ENCODE peak calls at places on chromosomes 7 and 10, in eight cellular contexts. Y is PC-3; X is CD8-positive, alpha-beta T cell; T is CD8-positive, alpha-beta memory T cell; J is left ventricle myocardium inferior; P is IMR-90; R is dorsolateral prefrontal cortex; W is transverse colon. U is an unnamed sample. For H3K27me3, the result is how much of the 10 kb centered on the place peaks cover.

GRCh38 chr10:75367098-75367497 is 34.5 kb downstream of the ZNF503 start:
- DNase-seq in Y (no peak), X (no peak), T (no peak), J (no peak), P (no peak), R (no peak), W (no peak), U (no peak)

GRCh38 chr7:2032030-2032875 is 200.5 kb downstream of the MAD1L1 start:
- DNase-seq in Y (no peak), X (no peak), T (no peak), J (peak), P (peak), R (no peak), W (no peak), U (no peak)

GRCh38 chr7:97421307-97421905 is 303.9 kb downstream of the SDHAF3 start:
- DNase-seq in Y (no peak), X (no peak), T (no peak), J (no peak), P (no peak), R (no peak), W (no peak), U (no peak)

GRCh38 chr7:54961391-54961790 is 57.4 kb upstream of the EGFR start:
- DNase-seq in Y (peak), X (no peak), T (no peak), J (no peak), P (no peak), R (no peak), W (no peak), U (no peak)

GRCh38 chr7:77797734-77798393 is 370 bp downstream of the TMEM60 start:
- DNase-seq in Y (peak), X (no peak), T (no peak), J (peak), P (peak), R (peak), W (peak), U (no peak)

GRCh38 chr7:28708033-28708451 is 250.1 kb downstream of the TRIL start:
- DNase-seq in Y (no peak), X (no peak), T (no peak), J (no peak), P (peak), R (no peak), W (no peak), U (no peak)

GRCh38 chr7:117582219-117582704 is 102.4 kb downstream of the CFTR start:
- DNase-seq in Y (peak), X (no peak), T (no peak), J (peak), P (peak), R (no peak), W (no peak), U (no peak)

GRCh38 chr7:116560021-116560970 is 35.5 kb downstream of the CAV1 start:
- DNase-seq in Y (peak), X (no peak), T (no peak), J (peak), P (no peak), R (no peak), W (no peak), U (no peak)

GRCh38 chr10:131494451-131494850 is 182.9 kb upstream of the TCERG1L start:
- DNase-seq in Y (no peak), X (no peak), T (no peak), J (no peak), P (no peak), R (no peak), W (no peak), U (no peak)

GRCh38 chr7:45687721-45688120 is 113.6 kb downstream of the ADCY1 start:
- DNase-seq in Y (no peak), X (no peak), T (no peak), J (no peak), P (no peak), R (no peak), W (no peak), U (no peak)

GRCh38 chr10:3106908-3107425 is 39.6 kb downstream of the PFKP start:
- DNase-seq in Y (no peak), X (no peak), T (no peak), J (no peak), P (no peak), R (no peak), W (no peak), U (no peak)

GRCh38 chr10:12212454-12212853 is 16.5 kb downstream of the CDC123 start:
- DNase-seq in Y (no peak), X (no peak), T (no peak), J (no peak), P (no peak), R (no peak), W (no peak), U (no peak)

GRCh38 chr7:149199234-149199990 is 4.1 kb downstream of the ZNF282 start:
- DNase-seq in Y (peak), X (no peak), T (no peak), J (no peak), P (peak), R (no peak), W (no peak), U (no peak)

GRCh38 chr7:157278167-157278790 is 58.5 kb upstream of the DNAJB6 start:
- DNase-seq in Y (no peak), X (no peak), T (no peak), J (no peak), P (no peak), R (no peak), W (no peak), U (no peak)

GRCh38 chr7:88095-88926 is 104.1 kb upstream of the FAM20C start:
- DNase-seq in Y (no peak), X (no peak), T (no peak), J (no peak), P (no peak), R (no peak), W (no peak), U (no peak)

GRCh38 chr7:68147621-68148238 is 1151.1 kb downstream of the TYW1 start:
- DNase-seq in Y (no peak), X (no peak), T (no peak), J (no peak), P (no peak), R (no peak), W (no peak), U (no peak)

GRCh38 chr7:35494407-35494806 is 200.5 kb downstream of the HERPUD2 start:
- DNase-seq in Y (no peak), X (no peak), T (no peak), J (no peak), P (no peak), R (no peak), W (no peak), U (no peak)

GRCh38 chr7:46168671-46169383 is 247.8 kb upstream of the IGFBP3 start:
- DNase-seq in Y (no peak), X (no peak), T (no peak), J (no peak), P (peak), R (no peak), W (no peak), U (no peak)

GRCh38 chr10:48461623-48462481 is 143.0 kb downstream of the ARHGAP22 start:
- DNase-seq in Y (no peak), X (no peak), T (no peak), J (no peak), P (no peak), R (peak), W (no peak), U (no peak)

GRCh38 chr7:34143397-34143796 is 238.1 kb downstream of the BMPER start:
- DNase-seq in Y (no peak), X (no peak), T (no peak), J (no peak), P (peak), R (no peak), W (no peak), U (no peak)

GRCh38 chr7:132368246-132368900 is 207.9 kb downstream of the PLXNA4 start:
- DNase-seq in Y (no peak), X (no peak), T (no peak), J (no peak), P (no peak), R (no peak), W (peak), U (no peak)

GRCh38 chr7:127114739-127115265 is 137.9 kb downstream of the GRM8 start:
- DNase-seq in Y (no peak), X (no peak), T (no peak), J (no peak), P (no peak), R (no peak), W (no peak), U (no peak)

GRCh38 chr10:30384791-30385201 is 35.7 kb upstream of the MTPAP start:
- DNase-seq in Y (peak), X (no peak), T (no peak), J (no peak), P (peak), R (no peak), W (no peak), U (no peak)

GRCh38 chr10:93445097-93445960 is 36.8 kb downstream of the MYOF start:
- DNase-seq in Y (peak), X (no peak), T (no peak), J (peak), P (peak), R (peak), W (peak), U (no peak)

DNA sequence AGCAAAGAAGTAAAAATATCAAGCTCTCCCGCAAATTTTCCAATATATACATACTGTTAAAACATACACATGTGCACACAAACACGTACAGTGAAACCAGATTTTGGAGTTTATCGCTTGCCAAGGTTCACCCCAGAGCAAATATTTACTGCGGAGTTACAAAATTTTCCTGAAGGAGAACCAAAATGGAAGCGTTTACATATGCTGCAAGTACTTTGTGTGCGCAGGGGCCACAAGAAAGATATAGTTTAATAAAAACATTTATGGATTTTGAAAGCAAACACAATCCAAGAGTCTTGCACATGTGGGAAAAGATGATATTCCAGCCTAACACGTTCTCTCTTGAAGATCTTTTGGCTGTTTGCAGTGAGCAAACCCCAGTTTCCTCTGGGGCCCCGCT is 301.3 kb upstream of the NFE2L3 start:
- DNase-seq in Y (no peak), X (no peak), T (no peak), J (no peak), P (no peak), R (no peak), W (no peak), U (no peak)
- H3K27ac ChIP-seq in Y (no peak), X (no peak), T (no peak), J (peak), P (peak), R (no peak), W (peak), U (no peak)

GRCh38 chr10:80893256-80893655 is 355.6 kb downstream of the SH2D4B start:
- DNase-seq in Y (no peak), X (no peak), T (no peak), J (no peak), P (no peak), R (no peak), W (no peak), U (no peak)

GRCh38 chr10:80896959-80897358 is 359.3 kb downstream of the SH2D4B start:
- DNase-seq in Y (no peak), X (no peak), T (no peak), J (no peak), P (no peak), R (no peak), W (no peak), U (no peak)

GRCh38 chr10:80894797-80895467 is 357.2 kb downstream of the SH2D4B start:
- DNase-seq in Y (no peak), X (no peak), T (no peak), J (no peak), P (no peak), R (no peak), W (no peak), U (no peak)

GRCh38 chr10:80894339-80894791 is 356.7 kb downstream of the SH2D4B start:
- DNase-seq in Y (no peak), X (no peak), T (no peak), J (no peak), P (no peak), R (no peak), W (no peak), U (no peak)

GRCh38 chr10:80896076-80896475 is 358.4 kb downstream of the SH2D4B start:
- DNase-seq in Y (no peak), X (no peak), T (no peak), J (no peak), P (no peak), R (no peak), W (no peak), U (no peak)
- H3K27me3 ChIP-seq in Y (under half), X (under half), T (under half), J (under half), P (under half), R (under half), W (under half), U (under half)

DNA sequence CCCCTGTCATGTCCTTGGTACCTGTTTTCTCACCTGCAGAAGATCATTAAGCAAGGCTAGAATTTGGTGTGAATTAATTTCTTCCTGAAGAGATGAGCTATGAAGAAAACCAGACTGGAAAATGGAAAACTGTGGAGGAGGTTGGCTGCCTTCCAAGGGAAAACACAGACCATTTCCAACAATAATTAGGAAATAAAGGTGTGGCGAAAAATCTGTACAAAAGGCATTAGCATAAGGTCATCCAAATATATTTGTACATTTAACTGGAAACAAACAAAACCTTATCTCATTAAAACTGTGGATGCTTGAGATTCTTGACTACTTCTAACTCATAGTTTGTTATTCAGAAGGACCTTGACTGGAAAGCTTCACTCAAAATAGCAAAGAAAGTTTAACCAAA is 1.7 kb downstream of the STN1 start:
- DNase-seq in Y (no peak), X (no peak), T (no peak), J (no peak), P (peak), R (no peak), W (no peak), U (no peak)
- H3K27ac ChIP-seq in Y (peak), X (peak), T (peak), J (peak), P (no peak), R (no peak), W (peak), U (peak)

DNA sequence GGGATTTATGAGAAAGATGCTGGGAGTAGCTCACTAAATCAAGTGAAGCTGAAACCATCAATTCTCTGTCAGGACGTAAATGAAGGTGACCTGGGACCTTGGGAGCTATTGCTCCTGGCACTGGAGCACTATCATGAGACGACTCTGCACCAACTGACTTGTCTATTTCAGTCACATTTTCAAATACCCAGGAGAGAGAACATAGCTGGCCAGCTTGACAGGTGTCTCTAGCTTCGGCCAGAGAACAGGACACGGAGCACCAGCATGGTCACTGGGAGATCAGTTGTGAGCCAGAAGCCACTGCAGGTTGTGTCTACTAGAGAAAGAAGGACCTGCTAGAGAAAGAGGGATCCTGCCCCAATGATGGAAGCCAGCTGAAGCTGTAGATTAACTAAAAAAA is 17.4 kb upstream of the ATOH7 start:
- DNase-seq in Y (no peak), X (no peak), T (no peak), J (no peak), P (no peak), R (no peak), W (no peak), U (no peak)
- H3K27me3 ChIP-seq in Y (under half), X (under half), T (under half), J (under half), P (under half), R (under half), W (under half), U (under half)

GRCh38 chr7:130868150-130868549 is 134.1 kb upstream of the KLF14 start:
- DNase-seq in Y (no peak), X (no peak), T (no peak), J (no peak), P (no peak), R (no peak), W (no peak), U (no peak)
- H3K27ac ChIP-seq in Y (no peak), X (no peak), T (no peak), J (no peak), P (peak), R (no peak), W (no peak), U (no peak)

GRCh38 chr7:151167197-151167911 is at the start of gene GBX1:
- DNase-seq in Y (no peak), X (no peak), T (no peak), J (no peak), P (no peak), R (no peak), W (no peak), U (no peak)
- H3K27me3 ChIP-seq in Y (half or more), X (under half), T (under half), J (half or more), P (half or more), R (under half), W (half or more), U (half or more)

GRCh38 chr10:91589015-91589655 is 43.7 kb downstream of the PPP1R3C start:
- DNase-seq in Y (peak), X (no peak), T (no peak), J (peak), P (peak), R (no peak), W (no peak), U (no peak)

GRCh38 chr10:91591792-91592165 is 41.1 kb downstream of the PPP1R3C start:
- DNase-seq in Y (no peak), X (no peak), T (no peak), J (no peak), P (no peak), R (no peak), W (no peak), U (no peak)

GRCh38 chr10:91589656-91590035 is 43.2 kb downstream of the PPP1R3C start:
- DNase-seq in Y (no peak), X (no peak), T (no peak), J (no peak), P (no peak), R (no peak), W (no peak), U (no peak)

GRCh38 chr10:91590904-91591791 is 41.7 kb downstream of the PPP1R3C start:
- DNase-seq in Y (peak), X (no peak), T (no peak), J (peak), P (peak), R (no peak), W (peak), U (no peak)

GRCh38 chr10:91590142-91590903 is 42.5 kb downstream of the PPP1R3C start:
- DNase-seq in Y (peak), X (no peak), T (no peak), J (peak), P (peak), R (no peak), W (peak), U (no peak)
- H3K27ac ChIP-seq in Y (peak), X (no peak), T (no peak), J (peak), P (peak), R (peak), W (peak), U (no peak)

DNA sequence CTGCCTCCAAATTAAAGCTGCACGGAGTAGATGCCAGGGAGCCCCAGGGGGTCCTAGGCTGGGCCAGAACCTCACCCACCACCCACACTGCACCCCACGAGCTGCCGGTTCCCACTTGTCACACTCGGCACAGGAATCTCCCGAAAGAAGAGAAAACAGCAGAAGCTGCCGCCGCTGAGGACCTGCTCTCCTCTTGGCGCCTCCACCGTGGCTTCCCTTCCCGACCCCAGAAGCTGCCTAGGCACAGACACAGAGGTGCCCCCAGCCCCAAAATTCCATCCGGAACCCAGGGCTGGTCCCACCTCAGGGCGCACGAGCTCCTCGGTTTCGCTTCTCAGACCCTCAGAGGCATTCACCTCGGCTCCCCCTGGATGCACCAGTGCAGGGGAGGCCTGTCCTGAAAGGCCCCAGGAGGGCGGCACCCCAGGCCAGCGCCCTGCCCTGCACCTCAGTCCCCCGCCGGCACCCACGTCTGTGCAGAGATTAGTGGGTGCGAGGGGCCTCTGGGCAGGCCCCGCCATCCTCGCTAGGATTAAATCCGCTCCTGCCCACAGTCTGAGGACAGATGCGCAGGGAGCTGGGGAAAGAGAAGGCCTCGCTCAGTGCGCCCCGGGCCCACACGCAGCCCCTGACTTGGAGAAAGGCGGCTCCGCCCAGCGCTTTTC is 99.3 kb downstream of the PTPRN2 start:
- DNase-seq in Y (no peak), X (no peak), T (no peak), J (no peak), P (no peak), R (no peak), W (no peak), U (no peak)
- H3K27me3 ChIP-seq in Y (under half), X (under half), T (under half), J (half or more), P (under half), R (under half), W (under half), U (under half)

GRCh38 chr10:96705134-96705533 is 15.2 kb downstream of the PIK3AP1 start:
- DNase-seq in Y (no peak), X (no peak), T (no peak), J (no peak), P (no peak), R (no peak), W (no peak), U (no peak)

GRCh38 chr10:96706331-96706853 is 13.9 kb downstream of the PIK3AP1 start:
- DNase-seq in Y (no peak), X (no peak), T (no peak), J (no peak), P (no peak), R (no peak), W (no peak), U (no peak)

GRCh38 chr10:96711048-96711713 is 9.1 kb downstream of the PIK3AP1 start:
- DNase-seq in Y (no peak), X (no peak), T (no peak), J (no peak), P (no peak), R (no peak), W (no peak), U (no peak)

GRCh38 chr10:96709525-96709924 is 10.8 kb downstream of the PIK3AP1 start:
- DNase-seq in Y (no peak), X (no peak), T (no peak), J (no peak), P (no peak), R (no peak), W (no peak), U (no peak)

GRCh38 chr10:96708456-96708855 is 11.9 kb downstream of the PIK3AP1 start:
- DNase-seq in Y (no peak), X (no peak), T (no peak), J (no peak), P (no peak), R (no peak), W (no peak), U (no peak)
- H3K27ac ChIP-seq in Y (no peak), X (no peak), T (no peak), J (no peak), P (no peak), R (no peak), W (peak), U (no peak)

DNA sequence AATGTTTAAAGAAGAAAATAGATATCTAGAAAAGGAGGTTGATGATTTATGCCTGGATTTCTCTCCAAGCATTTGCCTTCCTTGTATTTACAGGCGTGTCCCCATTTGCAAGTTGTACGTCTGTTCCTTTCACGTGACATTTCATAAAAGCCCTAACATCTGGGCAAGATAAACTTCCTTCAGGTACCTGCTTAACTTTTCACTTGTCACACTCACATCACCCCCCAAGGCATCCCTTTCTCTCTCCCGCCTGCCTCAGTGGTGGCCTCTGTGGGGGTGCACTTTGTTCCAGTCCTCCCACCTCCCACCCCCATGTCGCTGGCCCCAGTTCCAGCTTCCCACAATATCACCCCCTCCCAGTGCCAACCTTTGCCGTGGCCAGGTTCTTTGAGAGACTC is 6.7 kb downstream of the TWIST1 start:
- DNase-seq in Y (no peak), X (no peak), T (no peak), J (no peak), P (no peak), R (no peak), W (no peak), U (no peak)
- H3K27me3 ChIP-seq in Y (under half), X (under half), T (under half), J (half or more), P (under half), R (half or more), W (half or more), U (half or more)

U was measured in CD4-positive, CD25-positive, alpha-beta regulatory T cell.